ENCODE peak calls at places on chromosomes 13 and 19, in ten cellular contexts. A is stimulated activated naive B cell treated with anti-CD40 and anti-IgM and Interleukin-4, amounts not matched to agents 10 μg/mL and 1 μg/mL and 100 μg/mL, for 72 hours; S is mucosa of descending colon; M is osteocyte; P is fibroblast of pulmonary artery; K is CD8-positive, alpha-beta T cell; I is iris pigment epithelial cell; J is activated CD4-positive, alpha-beta T cell treated with anti-CD3 and anti-CD28 coated beads, Interleukin-2, amount 10 ng/mL, durations not matched to agents 24 days and 14 days; B is NCI-H1930; X is naive thymus-derived CD4-positive, alpha-beta T cell. Y is an unnamed sample.
A peak's percentile ranks its signal among the peaks of the same experiment; 100 is the strongest.

GRCh38 chr19:2720777-2721569 is at the start of gene DIRAS1:
- DNase-seq in J (no peak), B (no peak), S (no peak), A (no peak), M (no peak), I (no peak), K (no peak), P (no peak), X (no peak), Y (no peak)

GRCh38 chr13:39253774-39254173 is 215.5 kb downstream of the NHLRC3 start:
- DNase-seq in A (no peak), I (peak; percentile 83), J (no peak), M (no peak), X (no peak), K (no peak), B (no peak), S (no peak), P (peak; percentile 24), Y (peak; percentile 83)

GRCh38 chr19:17138937-17139598 is 63.5 kb downstream of the MYO9B start:
- DNase-seq in X (no peak), I (no peak), S (no peak), P (no peak), B (no peak), A (no peak), K (no peak), M (no peak), J (no peak), Y (no peak)

GRCh38 chr19:39409886-39410619 is 2.4 kb upstream of the PLEKHG2 start:
- DNase-seq in K (peak; percentile 77), X (peak; percentile 71), P (peak; percentile 83), M (peak; percentile 91), B (no peak), J (peak; percentile 91), S (peak; percentile 83), A (peak; percentile 78), I (peak; percentile 79), Y (no peak)

GRCh38 chr13:113656015-113656588 is 1.9 kb downstream of the ATP4B start:
- DNase-seq in K (no peak), A (no peak), J (no peak), M (no peak), P (no peak), X (no peak), B (no peak), I (no peak), S (peak; percentile 20), Y (no peak)

GRCh38 chr13:107271226-107271625 is 703.3 kb upstream of the ARGLU1 start:
- DNase-seq in M (no peak), S (no peak), B (no peak), I (peak; percentile 82), X (no peak), K (no peak), J (no peak), P (peak; percentile 72), A (no peak), Y (peak; percentile 88)

GRCh38 chr19:5154129-5154798 is 185.4 kb downstream of the KDM4B start:
- DNase-seq in J (peak; percentile 78), X (no peak), S (peak; percentile 67), P (peak; percentile 16), M (no peak), K (no peak), I (no peak), B (no peak), A (no peak), Y (peak; percentile 19)

GRCh38 chr19:6753178-6754031 is 13.8 kb downstream of the SH2D3A start:
- DNase-seq in X (peak; percentile 80), K (peak; percentile 76), P (peak; percentile 72), S (peak; percentile 95), B (no peak), J (peak; percentile 95), I (peak; percentile 75), M (peak; percentile 83), A (peak; percentile 85), Y (peak; percentile 72)

GRCh38 chr19:5801796-5802616 is 2.9 kb upstream of the NRTN start:
- DNase-seq in I (peak; percentile 20), J (peak; percentile 62), P (peak; percentile 20), S (no peak), A (no peak), X (no peak), K (no peak), B (peak; percentile 49), M (no peak), Y (peak; percentile 44)

GRCh38 chr13:105572401-105572800 is 963.1 kb downstream of the EFNB2 start:
- DNase-seq in X (no peak), J (no peak), I (peak; percentile 39), K (no peak), B (no peak), M (no peak), S (no peak), A (no peak), P (no peak), Y (peak; percentile 34)

GRCh38 chr19:27922970-27923369 is 1290.0 kb downstream of the UQCRFS1 start:
- DNase-seq in M (no peak), J (no peak), P (no peak), I (no peak), S (no peak), B (no peak), A (no peak), X (no peak), K (no peak), Y (no peak)

GRCh38 chr13:52455677-52456041 is 381 bp downstream of the CKAP2 start:
- DNase-seq in K (peak; percentile 81), S (peak; percentile 84), X (peak; percentile 79), I (peak; percentile 44), P (peak; percentile 67), A (peak; percentile 69), B (peak; percentile 88), M (peak; percentile 91), J (peak; percentile 94), Y (peak; percentile 67)

GRCh38 chr19:51660975-51661600 is 14.5 kb upstream of the SIGLEC14 start:
- DNase-seq in A (peak; percentile 48), P (peak; percentile 88), M (peak; percentile 90), J (peak; percentile 84), X (peak; percentile 24), B (peak; percentile 83), S (peak; percentile 55), I (peak; percentile 76), K (no peak), Y (peak; percentile 92)

GRCh38 chr13:40388617-40389016 is 277.8 kb downstream of the FOXO1 start:
- DNase-seq in B (no peak), X (peak; percentile 88), P (no peak), A (peak; percentile 66), K (peak; percentile 89), I (peak; percentile 49), S (peak; percentile 57), J (peak; percentile 95), M (no peak), Y (peak; percentile 47)

GRCh38 chr19:2477732-2478191 is 1.8 kb downstream of the GADD45B start:
- DNase-seq in B (no peak), K (peak; percentile 58), S (peak; percentile 55), J (peak; percentile 80), X (no peak), A (no peak), I (peak; percentile 62), M (no peak), P (peak; percentile 64), Y (peak; percentile 71)

GRCh38 chr13:51154029-51154555 is 43.0 kb upstream of the C13orf42 start:
- DNase-seq in K (no peak), A (no peak), X (no peak), B (no peak), J (peak; percentile 58), I (peak; percentile 59), P (peak; percentile 60), S (no peak), M (peak; percentile 19), Y (peak; percentile 55)